ENCODE peak calls at places on chromosomes 7 and 10, in four cellular contexts. A, G, H and J are unnamed samples.

GRCh38 chr7:340979-341694 is 51.2 kb downstream of the FOXL3 start:
- DNase-seq in A (no peak), G (no peak), H (no peak), J (no peak)

GRCh38 chr10:119215371-119215770 is 8.0 kb downstream of the GRK5 start:
- DNase-seq in A (no peak), G (no peak), H (no peak), J (no peak)

GRCh38 chr7:148242271-148242801 is 348.2 kb upstream of the C7orf33 start:
- DNase-seq in A (no peak), G (peak; percentile 30), H (peak; percentile 73), J (peak; percentile 16)

GRCh38 chr7:22812350-22812749 is 10.3 kb downstream of the TOMM7 start:
- DNase-seq in A (no peak), G (no peak), H (no peak), J (no peak)

GRCh38 chr10:52066383-52066782 is 247.7 kb upstream of the DKK1 start:
- DNase-seq in A (no peak), G (no peak), H (no peak), J (no peak)

GRCh38 chr7:117790251-117790650 is 83.0 kb downstream of the CTTNBP2 start:
- DNase-seq in A (no peak), G (no peak), H (no peak), J (no peak)

GRCh38 chr10:61904711-61905445 is 3.4 kb downstream of the ARID5B start:
- DNase-seq in A (peak; percentile 75), G (peak; percentile 75), H (peak; percentile 46), J (peak; percentile 80)

GRCh38 chr7:142956951-142957623 is 5.1 kb downstream of the KEL start:
- DNase-seq in A (no peak), G (no peak), H (peak; percentile 66), J (no peak)

GRCh38 chr10:72250666-72251065 is 23.1 kb upstream of the DDIT4 start:
- DNase-seq in A (no peak), G (no peak), H (no peak), J (peak; percentile 82)

GRCh38 chr10:3237055-3237454 is 64.5 kb upstream of the PITRM1 start:
- DNase-seq in A (no peak), G (no peak), H (no peak), J (no peak)

GRCh38 chr7:86282014-86282682 is 361.6 kb upstream of the GRM3 start:
- DNase-seq in A (no peak), G (no peak), H (no peak), J (no peak)

GRCh38 chr10:100167521-100168312 is 18.1 kb downstream of the ERLIN1 start:
- DNase-seq in A (no peak), G (no peak), H (no peak), J (no peak)

GRCh38 chr10:117175215-117175900 is 21.9 kb upstream of the KCNK18 start:
- DNase-seq in A (no peak), G (no peak), H (no peak), J (no peak)

GRCh38 chr7:100556541-100556940 is 17.2 kb downstream of the SAP25 start:
- DNase-seq in A (no peak), G (no peak), H (no peak), J (peak; percentile 58)

GRCh38 chr10:114708717-114709352 is 50.8 kb upstream of the ABLIM1 start:
- DNase-seq in A (no peak), G (peak; percentile 13), H (no peak), J (peak; percentile 89)
- TF ChIP-seq BHLHE40 in A (no peak), G (no peak), H (no peak), J (peak; percentile 46)

GRCh38 chr10:101840741-101841453 is 2.7 kb downstream of the KCNIP2 start:
- DNase-seq in A (no peak), G (peak; percentile 62), H (peak; percentile 78), J (peak; percentile 80)

GRCh38 chr10:101839002-101839401 is 4.6 kb downstream of the KCNIP2 start:
- DNase-seq in A (no peak), G (no peak), H (peak; percentile 0), J (no peak)

GRCh38 chr10:101841826-101842225 is 1.8 kb downstream of the KCNIP2 start:
- DNase-seq in A (no peak), G (no peak), H (peak; percentile 1), J (no peak)

GRCh38 chr10:101839421-101840063 is 4.1 kb downstream of the KCNIP2 start:
- DNase-seq in A (no peak), G (no peak), H (peak; percentile 76), J (peak; percentile 11)

GRCh38 chr10:101840102-101840684 is 3.4 kb downstream of the KCNIP2 start:
- DNase-seq in A (no peak), G (no peak), H (peak; percentile 16), J (no peak)
- H3K9ac ChIP-seq in A (peak overlapping the region; percentile 45), G (no peak overlapping the region), H (no peak overlapping the region), J (no peak overlapping the region)

GRCh38 chr7:34080513-34080912 is 175.2 kb downstream of the BMPER start:
- DNase-seq in A (no peak), G (no peak), H (no peak), J (peak; percentile 48)

GRCh38 chr7:34081931-34082330 is 176.6 kb downstream of the BMPER start:
- DNase-seq in A (no peak), G (no peak), H (no peak), J (no peak)

GRCh38 chr7:34084651-34085050 is 179.3 kb downstream of the BMPER start:
- DNase-seq in A (no peak), G (no peak), H (no peak), J (no peak)

GRCh38 chr7:34086064-34086463 is 180.7 kb downstream of the BMPER start:
- DNase-seq in A (no peak), G (no peak), H (no peak), J (no peak)

DNA sequence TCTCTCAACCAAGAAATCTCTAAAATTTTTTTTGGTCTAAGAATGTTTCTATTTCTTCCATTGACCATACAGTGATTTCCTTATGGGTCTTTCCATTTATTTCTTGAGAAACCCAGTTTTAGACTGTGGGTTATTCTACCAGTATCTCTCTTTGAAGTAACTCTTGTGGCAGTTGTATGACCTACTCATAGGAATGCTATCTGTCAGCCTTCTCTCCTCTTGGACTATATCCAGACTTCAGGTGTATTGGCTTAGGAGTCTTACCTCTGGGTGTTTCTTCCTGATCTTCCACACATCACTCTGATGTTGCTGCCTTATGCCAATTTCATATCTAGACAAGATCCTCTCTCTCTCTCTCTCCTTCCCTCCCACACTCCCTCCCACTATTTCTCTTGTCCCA is 178.1 kb downstream of the BMPER start:
- DNase-seq in A (no peak), G (no peak), H (no peak), J (peak; percentile 36)
- TF ChIP-seq BHLHE40 in A (no peak), G (no peak), H (no peak), J (no peak)

GRCh38 chr7:19403691-19404090 is 258.5 kb upstream of the FERD3L start:
- DNase-seq in A (no peak), G (no peak), H (no peak), J (peak; percentile 32)

GRCh38 chr7:19392246-19392645 is 247.0 kb upstream of the FERD3L start:
- DNase-seq in A (no peak), G (no peak), H (no peak), J (peak; percentile 91)

GRCh38 chr7:19400771-19401254 is 255.6 kb upstream of the FERD3L start:
- DNase-seq in A (no peak), G (no peak), H (no peak), J (no peak)

GRCh38 chr7:19401461-19401860 is 256.2 kb upstream of the FERD3L start:
- DNase-seq in A (no peak), G (no peak), H (no peak), J (peak; percentile 62)

GRCh38 chr7:19397917-19398316 is 252.7 kb upstream of the FERD3L start:
- DNase-seq in A (peak; percentile 32), G (no peak), H (no peak), J (peak; percentile 39)
- H3K9ac ChIP-seq in A (no peak overlapping the region), G (no peak overlapping the region), H (no peak overlapping the region), J (no peak overlapping the region)

GRCh38 chr10:43981696-43982095 is 333.0 kb upstream of the ZNF32 start:
- DNase-seq in A (no peak), G (no peak), H (no peak), J (no peak)

GRCh38 chr10:43981232-43981631 is 332.6 kb upstream of the ZNF32 start:
- DNase-seq in A (no peak), G (no peak), H (no peak), J (peak; percentile 65)

GRCh38 chr10:43983405-43983804 is 334.7 kb upstream of the ZNF32 start:
- DNase-seq in A (no peak), G (no peak), H (no peak), J (no peak)

GRCh38 chr10:43980715-43981114 is 332.0 kb upstream of the ZNF32 start:
- DNase-seq in A (no peak), G (no peak), H (no peak), J (no peak)

DNA sequence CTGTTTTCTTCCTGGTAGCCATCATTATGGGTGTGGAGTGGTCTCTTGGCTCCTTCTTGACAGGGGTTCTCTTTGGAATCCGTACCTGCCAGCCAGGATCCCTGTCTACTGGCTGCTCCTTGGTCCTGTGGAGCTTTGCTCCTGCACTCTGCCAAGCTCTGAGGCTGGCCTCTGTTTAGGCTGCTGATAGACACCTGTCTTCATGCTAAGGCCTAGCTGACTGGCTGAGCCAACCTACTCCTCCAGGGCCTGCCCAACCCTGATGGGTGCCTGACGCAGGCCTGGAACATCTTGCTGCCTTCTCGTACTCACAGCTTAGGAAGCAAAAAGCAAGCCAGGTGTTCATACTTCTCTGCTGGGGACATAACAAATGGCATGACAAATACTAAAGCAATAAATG is 333.6 kb upstream of the ZNF32 start:
- DNase-seq in A (no peak), G (no peak), H (no peak), J (no peak)
- TF ChIP-seq BHLHE40 in A (no peak), G (no peak), H (no peak), J (no peak)

DNA sequence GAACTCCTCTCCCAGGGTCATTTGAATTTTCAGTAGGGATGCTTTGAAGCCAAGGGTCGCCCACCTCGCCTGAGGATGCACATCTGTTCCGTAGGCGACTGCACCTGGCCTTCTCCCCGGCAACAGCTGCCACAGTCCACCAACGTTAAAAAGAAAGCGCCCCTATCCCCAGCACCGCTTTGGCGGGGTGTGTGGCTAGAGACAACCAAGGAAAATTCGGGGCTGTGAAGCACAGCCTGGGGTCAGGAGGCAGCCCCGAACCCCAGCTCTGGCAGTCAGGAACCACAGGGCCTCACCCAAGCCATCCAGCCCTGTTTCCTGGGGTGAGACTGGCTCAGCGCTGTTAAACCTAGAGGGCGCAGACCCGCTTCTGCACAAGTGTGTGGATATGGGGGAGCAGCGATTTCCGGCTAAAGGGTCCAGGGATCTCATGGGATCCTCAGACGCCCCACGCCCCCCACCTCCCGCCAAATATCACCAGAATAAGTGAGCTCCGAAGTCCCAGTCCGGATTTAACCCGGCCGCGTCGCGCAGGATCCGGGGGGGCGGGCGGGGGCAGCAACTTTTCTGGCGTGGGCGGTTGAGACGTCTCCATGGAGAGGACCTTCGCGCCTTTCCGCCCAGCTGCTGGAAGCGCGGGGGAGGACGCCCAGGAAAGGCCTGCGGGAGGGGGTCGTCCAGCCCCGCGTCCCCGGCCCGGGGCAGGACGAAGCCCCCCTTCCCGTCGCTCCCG is 821 bp downstream of the ZC3HAV1L start:
- DNase-seq in A (no peak), G (no peak), H (no peak), J (peak; percentile 27)
- H3K9ac ChIP-seq in A (peak overlapping the region; percentile 83), G (peak overlapping the region; percentile 74), H (no peak overlapping the region), J (peak overlapping the region; percentile 70)